ENCODE peak calls at places on chromosomes 12 and 14, in four cellular contexts. One of them, this sample, is unnamed.

GRCh38 chr12:59036341-59036740 is 116.0 kb upstream of the LRIG3 start:
- DNase-seq in GM12892: no peak
- DNase-seq in HT-29: no peak
- DNase-seq in CD4-positive, CD25-positive, alpha-beta regulatory T cell: no peak
- DNase-seq in this sample: no peak

GRCh38 chr14:74309125-74309654 is 6.5 kb upstream of the ABCD4 start:
- DNase-seq in GM12892: no peak
- DNase-seq in HT-29: no peak
- DNase-seq in CD4-positive, CD25-positive, alpha-beta regulatory T cell: no peak
- DNase-seq in this sample: no peak

GRCh38 chr14:76760331-76761197 is 704 bp upstream of the VASH1 start:
- DNase-seq in GM12892: no peak
- DNase-seq in HT-29: no peak
- DNase-seq in CD4-positive, CD25-positive, alpha-beta regulatory T cell: no peak
- DNase-seq in this sample: no peak

GRCh38 chr12:77402726-77403125 is 337.4 kb upstream of the E2F7 start:
- DNase-seq in GM12892: no peak
- DNase-seq in HT-29: peak; percentile 7
- DNase-seq in CD4-positive, CD25-positive, alpha-beta regulatory T cell: no peak
- DNase-seq in this sample: no peak

GRCh38 chr12:92185052-92185451 is 39.4 kb upstream of the BTG1 start:
- DNase-seq in GM12892: no peak
- DNase-seq in HT-29: no peak
- DNase-seq in CD4-positive, CD25-positive, alpha-beta regulatory T cell: peak; percentile 30
- DNase-seq in this sample: peak; percentile 17

GRCh38 chr12:21797539-21797938 is 23.0 kb upstream of the KCNJ8 start:
- DNase-seq in GM12892: no peak
- DNase-seq in HT-29: no peak
- DNase-seq in CD4-positive, CD25-positive, alpha-beta regulatory T cell: no peak
- DNase-seq in this sample: no peak

GRCh38 chr14:20998674-20999366 is at the start of gene SLC39A2:
- DNase-seq in GM12892: no peak
- DNase-seq in HT-29: no peak
- DNase-seq in CD4-positive, CD25-positive, alpha-beta regulatory T cell: no peak
- DNase-seq in this sample: no peak

GRCh38 chr12:109861689-109862314 is 18.5 kb downstream of the GLTP start:
- DNase-seq in GM12892: no peak
- DNase-seq in HT-29: no peak
- DNase-seq in CD4-positive, CD25-positive, alpha-beta regulatory T cell: no peak
- DNase-seq in this sample: peak; percentile 72

GRCh38 chr14:85248881-85249635 is 280.9 kb upstream of the FLRT2 start:
- DNase-seq in GM12892: no peak
- DNase-seq in HT-29: no peak
- DNase-seq in CD4-positive, CD25-positive, alpha-beta regulatory T cell: no peak
- DNase-seq in this sample: no peak

GRCh38 chr12:22969521-22969920 is 344.6 kb downstream of the ETNK1 start:
- DNase-seq in GM12892: no peak
- DNase-seq in HT-29: no peak
- DNase-seq in CD4-positive, CD25-positive, alpha-beta regulatory T cell: no peak
- DNase-seq in this sample: no peak

GRCh38 chr12:80593766-80594165 is 113.7 kb upstream of the MYF6 start:
- DNase-seq in GM12892: no peak
- DNase-seq in HT-29: no peak
- DNase-seq in CD4-positive, CD25-positive, alpha-beta regulatory T cell: no peak
- DNase-seq in this sample: no peak

GRCh38 chr12:112564160-112564559 is 145.4 kb downstream of the PTPN11 start:
- DNase-seq in GM12892: no peak
- DNase-seq in HT-29: no peak
- DNase-seq in CD4-positive, CD25-positive, alpha-beta regulatory T cell: no peak
- DNase-seq in this sample: no peak

This sample was measured in small intestine.